ENCODE peak calls at places on chromosomes 13 and 19, in five cellular contexts. K is upper lobe of right lung, O is B cell, N is GM20000, P is prostate gland. A is an unnamed sample.

GRCh38 chr19:17170538-17171297 is 44.4 kb upstream of the USE1 start:
- DNase-seq in O (no peak), N (peak), K (no peak), P (no peak), A (no peak)

GRCh38 chr13:100203696-100204367 is 114.9 kb downstream of the PCCA start:
- DNase-seq in P (no peak), O (no peak), K (no peak), N (peak), A (no peak)

GRCh38 chr13:83024955-83025594 is 857.2 kb downstream of the SLITRK1 start:
- DNase-seq in K (no peak), O (no peak), N (no peak), P (no peak), A (no peak)

GRCh38 chr19:48501961-48502719 is 9.5 kb downstream of the LMTK3 start:
- DNase-seq in O (peak), K (peak), P (peak), N (peak), A (no peak)

GRCh38 chr19:17063412-17063811 is 11.8 kb downstream of the HAUS8 start:
- DNase-seq in O (no peak), K (no peak), P (no peak), N (no peak), A (no peak)

GRCh38 chr13:32883501-32883900 is 132.7 kb upstream of the KL start:
- DNase-seq in O (no peak), K (no peak), P (peak), N (no peak), A (no peak)

GRCh38 chr13:52851153-52851962 is 2.9 kb upstream of the PCDH8 start:
- DNase-seq in P (no peak), O (no peak), K (peak), N (peak), A (no peak)

GRCh38 chr13:51834581-51835158 is 10.3 kb downstream of the TMEM272 start:
- DNase-seq in K (no peak), N (no peak), O (no peak), P (no peak), A (no peak)

GRCh38 chr13:20175406-20175794 is 14.5 kb upstream of the GJA3 start:
- DNase-seq in P (no peak), K (no peak), O (no peak), N (no peak), A (no peak)

GRCh38 chr13:27006519-27007161 is 165.0 kb downstream of the USP12 start:
- DNase-seq in P (no peak), K (peak), O (no peak), N (no peak), A (no peak)

GRCh38 chr19:16386619-16387240 is 62.1 kb downstream of the KLF2 start:
- DNase-seq in P (peak), O (no peak), N (peak), K (no peak), A (peak)

GRCh38 chr19:10740798-10741197 is 22.9 kb downstream of the DNM2 start:
- DNase-seq in N (no peak), O (no peak), K (no peak), P (peak), A (no peak)

GRCh38 chr19:48203227-48203793 is 32.8 kb downstream of the ZSWIM9 start:
- DNase-seq in K (no peak), O (no peak), P (no peak), N (no peak), A (no peak)

GRCh38 chr13:110284809-110285519 is 22.0 kb downstream of the COL4A1 start:
- DNase-seq in P (no peak), K (no peak), O (no peak), N (no peak), A (no peak)

GRCh38 chr13:94195715-94196114 is 283.8 kb downstream of the DCT start:
- DNase-seq in P (no peak), K (no peak), O (no peak), N (no peak), A (no peak)

GRCh38 chr13:94201022-94201421 is 278.5 kb downstream of the DCT start:
- DNase-seq in N (no peak), K (no peak), P (no peak), O (no peak), A (no peak)

GRCh38 chr13:94198666-94199065 is 280.8 kb downstream of the DCT start:
- DNase-seq in O (no peak), K (no peak), N (no peak), P (no peak), A (no peak)

GRCh38 chr13:94196426-94196825 is 283.1 kb downstream of the DCT start:
- DNase-seq in N (no peak), O (no peak), K (no peak), P (no peak), A (no peak)

GRCh38 chr13:94199135-94199534 is 280.3 kb downstream of the DCT start:
- DNase-seq in K (no peak), O (no peak), N (no peak), P (no peak), A (no peak)
- TF ChIP-seq CTCF in K (no peak), O (no peak), N (no peak), P (no peak), A (no peak)

GRCh38 chr19:36687214-36688056 is at the start of gene ZNF567:
- DNase-seq in O (peak), N (peak), P (peak), K (peak), A (peak)
- TF ChIP-seq CTCF in O (no peak), N (no peak), P (no peak), K (no peak), A (no peak)

GRCh38 chr13:70098669-70099068 is 9.0 kb upstream of the ATXN8OS start:
- DNase-seq in N (no peak), O (no peak), K (no peak), P (no peak), A (no peak)
- TF ChIP-seq CTCF in N (no peak), O (no peak), K (peak), P (no peak), A (no peak)

DNA sequence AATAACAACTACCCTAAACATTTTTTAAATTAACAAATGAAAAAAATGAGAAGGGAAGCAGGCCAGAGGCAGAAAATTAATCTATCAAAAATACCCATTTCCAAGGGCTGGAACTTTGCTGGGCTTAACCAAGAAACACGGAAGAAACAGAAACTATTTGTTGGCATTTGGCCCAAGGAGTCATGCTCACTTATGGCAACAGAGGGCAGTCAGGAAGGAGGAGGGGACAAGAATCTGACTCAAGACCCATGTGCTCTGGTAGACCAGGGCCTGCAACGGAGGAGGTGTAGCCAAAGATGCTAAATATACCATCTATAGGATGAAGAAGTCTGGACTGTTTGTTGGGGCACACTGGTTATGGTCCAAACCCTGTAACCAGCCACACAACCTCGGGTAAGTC is 496.7 kb downstream of the COG6 start:
- DNase-seq in P (no peak), K (no peak), O (no peak), N (no peak), A (no peak)
- TF ChIP-seq CTCF in P (no peak), K (no peak), O (no peak), N (no peak), A (no peak)

GRCh38 chr13:97905517-97905916 is 48.0 kb upstream of the IPO5 start:
- DNase-seq in O (no peak), N (no peak), P (no peak), K (no peak), A (no peak)
- TF ChIP-seq CTCF in O (no peak), N (no peak), P (no peak), K (no peak), A (no peak)

DNA sequence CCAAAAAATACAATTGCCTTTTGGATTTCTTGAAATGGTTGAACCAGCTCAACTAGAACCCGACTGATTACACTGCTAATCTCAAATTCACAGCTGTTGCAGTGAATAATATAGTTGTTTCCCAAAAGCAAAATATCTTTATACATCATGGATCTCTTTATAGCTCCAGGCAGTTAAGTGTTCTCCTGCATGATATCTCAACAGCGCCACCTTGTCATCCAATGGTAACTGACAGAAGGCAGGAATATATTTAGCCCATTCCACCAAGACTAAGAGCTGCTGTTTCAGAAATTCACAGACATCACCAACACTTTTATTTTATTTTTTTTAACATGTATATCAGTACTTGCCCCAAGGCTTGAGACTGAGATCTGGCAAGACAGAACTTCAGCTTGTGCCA is 1141.0 kb upstream of the PRR20A start:
- DNase-seq in P (no peak), K (no peak), O (no peak), N (no peak), A (no peak)
- TF ChIP-seq CTCF in P (no peak), K (no peak), O (no peak), N (no peak), A (no peak)

DNA sequence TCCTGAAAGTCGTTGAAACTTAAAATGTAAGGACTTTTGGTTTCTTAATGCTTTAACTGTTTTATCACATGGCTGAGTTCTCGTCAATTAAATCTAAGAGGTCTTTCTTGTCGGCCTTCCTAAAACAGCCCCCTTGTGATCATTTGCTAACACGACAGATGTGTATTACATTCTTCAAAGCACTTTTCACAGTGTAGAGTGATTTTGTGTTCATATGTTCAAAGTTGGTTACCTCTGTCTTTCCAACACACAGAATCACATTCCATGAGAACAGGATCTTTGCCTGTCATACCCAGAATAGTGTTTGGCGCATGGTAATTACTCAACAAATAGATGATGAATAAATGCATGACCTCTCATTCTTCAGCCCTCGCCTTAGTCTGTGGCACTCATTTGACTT is 1.1 kb downstream of the GTF2F2 start:
- DNase-seq in O (no peak), N (peak), P (no peak), K (no peak), A (no peak)
- TF ChIP-seq CTCF in O (peak), N (no peak), P (no peak), K (no peak), A (no peak)

DNA sequence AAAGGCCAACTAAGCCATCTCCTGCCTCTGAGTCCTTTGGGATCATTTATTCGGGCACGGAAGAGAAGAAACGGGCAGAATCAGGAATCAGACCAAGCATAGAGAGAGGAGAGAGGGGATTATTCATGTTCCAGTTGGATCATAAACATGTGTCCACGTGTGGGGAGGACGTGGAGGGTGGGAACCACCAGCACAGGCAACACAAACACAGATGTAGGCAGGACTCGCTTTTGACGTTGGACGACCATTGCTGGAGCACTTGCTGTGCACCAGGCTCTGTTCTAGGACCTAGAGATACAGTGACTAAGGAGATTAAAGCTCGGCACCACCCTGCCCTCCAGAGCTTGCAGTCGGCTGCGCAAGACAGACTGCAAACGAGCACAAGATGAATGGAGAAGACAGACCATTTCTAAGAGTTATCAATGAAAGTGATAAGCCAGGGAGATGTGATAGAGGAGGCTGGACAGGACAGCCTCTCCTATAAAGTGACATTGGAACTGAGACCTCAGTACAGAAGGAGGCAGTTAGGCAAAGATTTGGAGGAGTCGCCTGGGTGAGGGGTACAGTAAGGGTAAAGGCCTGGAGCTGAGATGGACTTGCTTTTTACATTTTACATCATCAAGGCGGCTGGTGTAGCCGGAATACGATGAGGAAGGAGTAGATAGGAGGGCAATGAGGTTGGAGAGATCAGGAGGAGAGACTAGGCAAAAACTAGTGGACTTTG is 716 bp downstream of the SH2D3A start:
- DNase-seq in N (no peak), O (no peak), P (no peak), K (no peak), A (no peak)
- TF ChIP-seq CTCF in N (no peak), O (no peak), P (no peak), K (no peak), A (no peak)

GRCh38 chr13:45807520-45808099 is 43.9 kb downstream of the SIAH3 start:
- DNase-seq in P (peak), O (no peak), K (no peak), N (peak), A (no peak)
- TF ChIP-seq CTCF in P (peak), O (no peak), K (peak), N (peak), A (no peak)